ENCODE peak calls at places on chromosomes 1 and 21, in eight cellular contexts. V is heart left ventricle; X is activated CD8-positive, alpha-beta T cell treated with anti-CD3 and anti-CD28 coated beads for 36 hours; G is aorta; C is NCI-H69; H is epithelial cell of proximal tubule; Z is posterior cingulate gyrus; M is activated CD4-positive, alpha-beta T cell treated with anti-CD3 and anti-CD28 coated beads for 24 hours. F is an unnamed sample.

GRCh38 chr1:41359211-41360073 is 1.8 kb upstream of the FOXO6 start:
- DNase-seq in Z (peak), X (no peak), V (no peak), C (no peak), M (no peak), G (peak), H (no peak), F (no peak)

GRCh38 chr1:234262007-234262753 is 111.1 kb upstream of the COA6 start:
- DNase-seq in M (no peak), X (no peak), C (peak), G (no peak), H (no peak), V (no peak), Z (peak), F (no peak)

GRCh38 chr1:210882414-210883221 is 251.3 kb downstream of the KCNH1 start:
- DNase-seq in Z (no peak), G (no peak), H (peak), X (no peak), M (no peak), C (no peak), V (no peak), F (no peak)

GRCh38 chr21:44018813-44019567 is 6.9 kb downstream of the TRAPPC10 start:
- DNase-seq in G (no peak), X (peak), H (no peak), Z (peak), V (no peak), M (no peak), C (no peak), F (no peak)

GRCh38 chr1:10380594-10381275 is 18.1 kb upstream of the PGD start:
- DNase-seq in C (no peak), M (no peak), H (no peak), V (no peak), X (no peak), Z (peak), G (peak), F (no peak)

GRCh38 chr1:46996659-46997281 is 26.7 kb upstream of the CYP4X1 start:
- DNase-seq in H (no peak), M (no peak), C (no peak), G (no peak), Z (no peak), X (no peak), V (no peak), F (no peak)

GRCh38 chr1:200029035-200029623 is 1.6 kb downstream of the NR5A2 start:
- DNase-seq in X (no peak), M (no peak), H (no peak), V (no peak), C (peak), Z (peak), G (no peak), F (no peak)

GRCh38 chr21:43024737-43025136 is 50.4 kb downstream of the PKNOX1 start:
- DNase-seq in H (no peak), C (no peak), V (no peak), Z (no peak), X (no peak), G (no peak), M (no peak), F (no peak)

GRCh38 chr1:115118596-115118995 is 29.3 kb upstream of the TSPAN2 start:
- DNase-seq in X (no peak), G (no peak), Z (no peak), M (no peak), C (no peak), V (no peak), H (no peak), F (no peak)

GRCh38 chr1:175884369-175884768 is 141.0 kb upstream of the TNR start:
- DNase-seq in X (no peak), G (no peak), C (no peak), Z (no peak), V (no peak), M (no peak), H (no peak), F (no peak)

GRCh38 chr1:11561740-11562139 is 82.8 kb downstream of the DISP3 start:
- DNase-seq in M (no peak), C (no peak), X (no peak), H (no peak), G (no peak), Z (no peak), V (no peak), F (no peak)

GRCh38 chr1:40818264-40818961 is 34.8 kb downstream of the KCNQ4 start:
- DNase-seq in X (peak), Z (no peak), G (peak), V (peak), C (no peak), H (no peak), M (peak), F (peak)

GRCh38 chr1:161499099-161500078 is 5.9 kb upstream of the FCGR2A start:
- DNase-seq in H (no peak), X (no peak), Z (no peak), V (no peak), G (no peak), C (no peak), M (no peak), F (no peak)

F was measured in NCI-H146.